ENCODE peak calls at places on chromosomes 5 and 9, in eight cellular contexts. G is activated naive CD4-positive, alpha-beta T cell; V is substantia nigra; R is hypothalamus; B is cardiac fibroblast; Q is Calu3; H is A549; L is activated T-helper 2 cell treated with anti-CD3 and anti-CD28 coated beads, Interferon-gamma antibody, Interleukin-2, Interleukin-4, amounts not matched to agents 10 μg/mL and 5 μg/mL and 100 μg/mL, durations not matched to agents 14 hours and 24 hours and 36 hours. T is an unnamed sample.

GRCh38 chr5:163459465-163459887 is 426 bp downstream of the NUDCD2 start:
- DNase-seq in G (no peak), V (no peak), R (no peak), H (no peak), L (no peak), Q (no peak), B (no peak), T (no peak)

GRCh38 chr5:61052870-61053269 is 107.9 kb downstream of the NDUFAF2 start:
- DNase-seq in V (no peak), L (no peak), Q (peak), G (no peak), R (no peak), H (peak), B (peak), T (no peak)

GRCh38 chr5:153084476-153084875 is 406.0 kb upstream of the GRIA1 start:
- DNase-seq in B (no peak), G (no peak), H (no peak), L (no peak), V (no peak), Q (no peak), R (no peak), T (no peak)

GRCh38 chr5:130189961-130190360 is 285.7 kb downstream of the CHSY3 start:
- DNase-seq in V (no peak), B (no peak), G (no peak), L (no peak), H (no peak), Q (peak), R (no peak), T (no peak)

GRCh38 chr5:54673523-54674225 is 156.1 kb downstream of the SNX18 start:
- DNase-seq in G (no peak), R (no peak), Q (peak), H (no peak), V (no peak), B (peak), L (peak), T (peak)

GRCh38 chr9:36191290-36191645 is 547 bp downstream of the CLTA start:
- DNase-seq in V (no peak), B (peak), Q (no peak), L (peak), H (peak), R (no peak), G (no peak), T (peak)

GRCh38 chr9:104868687-104869404 is 59.1 kb downstream of the ABCA1 start:
- DNase-seq in Q (peak), B (peak), L (no peak), H (peak), V (no peak), G (no peak), R (peak), T (peak)

GRCh38 chr9:117720555-117720954 is 16.4 kb downstream of the TLR4 start:
- DNase-seq in R (no peak), L (no peak), Q (no peak), V (no peak), G (no peak), B (peak), H (no peak), T (peak)

GRCh38 chr5:126052791-126053190 is 370.4 kb upstream of the GRAMD2B start:
- DNase-seq in L (no peak), V (no peak), H (no peak), G (no peak), R (no peak), Q (no peak), B (no peak), T (no peak)

GRCh38 chr5:148781771-148782170 is 44.6 kb upstream of the ADRB2 start:
- DNase-seq in V (no peak), Q (no peak), L (no peak), R (no peak), G (no peak), H (no peak), B (no peak), T (no peak)

GRCh38 chr5:164336906-164337305 is 831.5 kb downstream of the MAT2B start:
- DNase-seq in L (no peak), Q (no peak), R (no peak), H (no peak), B (peak), V (no peak), G (no peak), T (no peak)

GRCh38 chr5:7331083-7331482 is 64.9 kb upstream of the ADCY2 start:
- DNase-seq in Q (no peak), R (no peak), H (no peak), V (no peak), B (no peak), L (no peak), G (no peak), T (no peak)

GRCh38 chr5:159786901-159787691 is 129.2 kb upstream of the ADRA1B start:
- DNase-seq in G (no peak), L (no peak), Q (no peak), V (no peak), H (no peak), B (peak), R (no peak), T (no peak)

GRCh38 chr5:59034498-59035186 is 451.8 kb downstream of the RAB3C start:
- DNase-seq in Q (no peak), R (no peak), L (no peak), V (no peak), G (no peak), H (peak), B (peak), T (peak)